ENCODE peak calls at places on chromosomes 5 and 9, in five cellular contexts. Y is Ammon's horn; A is progenitor cell of endocrine pancreas; N is central memory CD8-positive, alpha-beta T cell; W is NCI-H1694. M is an unnamed sample.

GRCh38 chr5:80755634-80756033 is 100.9 kb upstream of the DHFR start:
- DNase-seq in Y (no peak), A (no peak), N (no peak), W (no peak), M (no peak)

GRCh38 chr9:114945601-114946000 is 15.2 kb upstream of the TNFSF8 start:
- DNase-seq in Y (no peak), A (no peak), N (no peak), W (no peak), M (no peak)

GRCh38 chr9:24035816-24036215 is 209.8 kb upstream of the ELAVL2 start:
- DNase-seq in Y (no peak), A (no peak), N (no peak), W (peak), M (no peak)

GRCh38 chr9:86413966-86414880 is 60.0 kb upstream of the TUT7 start:
- DNase-seq in Y (peak), A (no peak), N (no peak), W (peak), M (no peak)

GRCh38 chr5:96997265-96997859 is 61.5 kb downstream of the LNPEP start:
- DNase-seq in Y (peak), A (no peak), N (no peak), W (peak), M (no peak)

GRCh38 chr5:140145818-140146522 is 20.2 kb downstream of the IGIP start:
- DNase-seq in Y (peak), A (peak), N (peak), W (no peak), M (peak)

GRCh38 chr5:111774525-111774924 is 17.5 kb upstream of the NREP start:
- DNase-seq in Y (peak), A (no peak), N (no peak), W (no peak), M (no peak)

GRCh38 chr5:76960004-76960625 is 7.3 kb downstream of the CRHBP start:
- DNase-seq in Y (no peak), A (no peak), N (no peak), W (no peak), M (no peak)

GRCh38 chr5:177178905-177179304 is 45.3 kb downstream of the NSD1 start:
- DNase-seq in Y (no peak), A (no peak), N (no peak), W (no peak), M (no peak)

GRCh38 chr5:122585111-122585415 is 189.8 kb upstream of the SNX2 start:
- DNase-seq in Y (no peak), A (no peak), N (no peak), W (no peak), M (no peak)

GRCh38 chr9:82201186-82201585 is 212.6 kb downstream of the SPATA31D1 start:
- DNase-seq in Y (no peak), A (no peak), N (no peak), W (no peak), M (no peak)

GRCh38 chr5:2703615-2704014 is 47.9 kb downstream of the IRX2 start:
- DNase-seq in Y (no peak), A (no peak), N (no peak), W (no peak), M (no peak)

GRCh38 chr5:43664641-43665040 is 61.7 kb downstream of the NNT start:
- DNase-seq in Y (no peak), A (no peak), N (no peak), W (no peak), M (no peak)

GRCh38 chr9:110579763-110580255 is 268 bp upstream of the SVEP1 start:
- DNase-seq in Y (peak), A (no peak), N (no peak), W (no peak), M (no peak)

GRCh38 chr9:86946712-86947145 is 577 bp downstream of the GAS1 start:
- DNase-seq in Y (no peak), A (no peak), N (peak), W (no peak), M (peak)

GRCh38 chr5:142032747-142033631 is 20.2 kb upstream of the GNPDA1 start:
- DNase-seq in Y (no peak), A (no peak), N (no peak), W (no peak), M (no peak)